ENCODE peak calls at places on chromosome 13, in four cellular contexts. I is GM23248, V is esophagus squamous epithelium, J is ovary. F is an unnamed sample. For H3K27me3, H3K4me1 and H3K36me3, the result is how much of the 10 kb centered on the place peaks cover.

GRCh38 chr13:80469841-80470378 is 129.0 kb upstream of the SPRY2 start:
- DNase-seq in I (peak), V (no peak), J (no peak), F (peak)

GRCh38 chr13:66618702-66619101 is 611.4 kb downstream of the PCDH9 start:
- DNase-seq in I (peak), V (no peak), J (no peak), F (no peak)

GRCh38 chr13:106156468-106156867 is 379.0 kb downstream of the EFNB2 start:
- DNase-seq in I (peak), V (no peak), J (no peak), F (no peak)

GRCh38 chr13:112983428-112984196 is 14.6 kb downstream of the MCF2L start:
- DNase-seq in I (no peak), V (no peak), J (no peak), F (no peak)

GRCh38 chr13:64154514-64154913 is 2738.9 kb upstream of the PCDH20 start:
- DNase-seq in I (no peak), V (no peak), J (no peak), F (no peak)

GRCh38 chr13:110455941-110456340 is 105.6 kb downstream of the RAB20 start:
- DNase-seq in I (peak), V (no peak), J (peak), F (peak)

GRCh38 chr13:38348890-38349289 is 761 bp upstream of the UFM1 start:
- DNase-seq in I (peak), V (no peak), J (no peak), F (no peak)

GRCh38 chr13:63636231-63636993 is 2220.8 kb upstream of the PCDH20 start:
- DNase-seq in I (no peak), V (no peak), J (no peak), F (no peak)

GRCh38 chr13:43057653-43058317 is 34.4 kb downstream of the DNAJC15 start:
- DNase-seq in I (no peak), V (no peak), J (no peak), F (no peak)

GRCh38 chr13:113869263-113869662 is 5.4 kb upstream of the GAS6 start:
- DNase-seq in I (no peak), V (no peak), J (no peak), F (no peak)

GRCh38 chr13:66915596-66916185 is 314.4 kb downstream of the PCDH9 start:
- DNase-seq in I (no peak), V (no peak), J (no peak), F (no peak)

GRCh38 chr13:67069117-67069767 is 160.9 kb downstream of the PCDH9 start:
- DNase-seq in I (no peak), V (no peak), J (no peak), F (no peak)

DNA sequence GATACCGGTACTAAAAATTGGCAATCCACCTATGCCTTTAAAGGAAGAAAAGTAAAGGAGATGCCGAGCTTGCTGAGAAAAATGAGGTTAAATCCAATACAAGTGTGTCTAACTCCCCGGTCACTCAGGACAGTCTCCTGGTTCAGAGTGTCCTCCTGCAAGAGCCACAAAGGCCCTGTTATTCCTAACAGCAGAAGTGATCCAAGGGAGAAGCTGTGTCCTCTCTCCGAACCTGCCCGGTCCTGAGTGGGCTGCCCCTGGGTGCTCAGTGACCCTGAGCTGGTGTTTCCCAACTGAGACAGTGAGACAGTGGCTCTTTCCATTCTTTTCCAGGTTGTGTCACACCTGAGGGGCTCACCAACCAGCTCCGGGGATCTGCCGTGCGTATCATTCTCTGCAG is 4.8 kb downstream of the GJB6 start:
- DNase-seq in I (no peak), V (no peak), J (no peak), F (no peak)
- H3K27me3 ChIP-seq in I (half or more), V (under half), J (under half), F (under half)

DNA sequence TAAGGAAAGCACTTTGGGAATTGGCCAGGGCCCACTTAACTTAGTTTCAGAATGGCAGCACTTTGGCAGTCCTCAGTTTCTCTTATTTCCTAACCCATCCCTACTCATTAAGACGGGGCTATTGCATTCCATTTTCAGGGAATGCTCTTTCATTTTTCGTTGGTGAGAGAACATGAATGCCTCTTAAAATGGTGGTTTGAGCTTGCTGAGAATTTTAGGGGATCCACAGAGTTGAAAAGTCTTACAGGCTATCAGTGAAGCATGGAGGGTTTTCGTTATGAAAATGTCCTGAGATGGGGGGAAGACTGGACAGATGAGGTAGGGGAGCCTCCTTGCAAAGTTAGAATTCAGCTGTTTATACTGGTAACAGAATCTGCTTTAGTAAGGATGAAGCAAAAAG is 71.4 kb downstream of the LRCH1 start:
- DNase-seq in I (no peak), V (no peak), J (no peak), F (no peak)
- H3K4me1 ChIP-seq in I (under half), V (under half), J (under half), F (under half)

GRCh38 chr13:45156565-45157361 is 36.5 kb downstream of the GTF2F2 start:
- DNase-seq in I (no peak), V (no peak), J (no peak), F (no peak)
- H3K36me3 ChIP-seq in I (under half), V (under half), J (under half), F (under half)

DNA sequence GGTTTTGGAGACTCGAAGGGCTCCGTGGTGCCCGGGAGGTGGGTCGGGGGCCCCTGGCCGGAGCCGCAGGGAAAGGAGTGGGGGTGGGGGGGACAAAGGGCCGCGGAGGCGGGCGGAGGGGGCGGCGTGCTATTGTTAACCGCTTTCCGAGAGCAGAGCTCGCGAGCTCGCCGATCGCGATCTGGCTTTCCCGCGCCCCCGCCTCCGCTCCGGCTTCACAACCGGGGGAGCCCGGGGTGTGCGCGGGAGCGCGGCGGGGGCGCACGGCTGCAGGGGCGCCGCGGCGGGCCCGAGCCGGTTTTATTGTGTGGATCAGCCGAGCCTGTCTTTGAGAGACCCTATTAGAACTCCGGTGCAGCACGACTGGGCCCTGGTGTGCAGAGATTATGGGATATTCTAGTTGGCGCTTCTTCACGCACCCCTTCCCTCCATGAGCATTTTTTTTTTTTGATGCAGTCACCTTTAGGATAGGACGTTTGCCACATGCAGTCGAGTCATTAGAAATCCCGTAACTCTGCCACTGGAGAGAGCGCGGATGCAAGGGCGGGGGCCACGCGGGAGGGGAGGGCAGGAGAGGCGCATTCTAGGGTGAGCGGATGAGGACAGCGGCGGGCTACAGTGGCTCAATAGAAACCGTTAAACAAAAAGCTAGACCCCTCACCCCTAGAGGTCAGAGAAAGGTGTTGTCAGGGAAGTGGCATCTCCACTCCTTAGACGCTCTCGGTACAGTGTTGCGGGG is 3.6 kb downstream of the FGF9 start:
- DNase-seq in I (peak), V (no peak), J (no peak), F (no peak)
- H3K27me3 ChIP-seq in I (half or more), V (half or more), J (under half), F (under half)

GRCh38 chr13:40664100-40665060 is 2.1 kb downstream of the FOXO1 start:
- DNase-seq in I (peak), V (no peak), J (peak), F (peak)
- H3K4me1 ChIP-seq in I (under half), V (under half), J (under half), F (under half)

GRCh38 chr13:27644302-27644701 is 22.6 kb downstream of the POLR1D start:
- DNase-seq in I (peak), V (no peak), J (no peak), F (no peak)
- H3K36me3 ChIP-seq in I (under half), V (under half), J (under half), F (under half)

DNA sequence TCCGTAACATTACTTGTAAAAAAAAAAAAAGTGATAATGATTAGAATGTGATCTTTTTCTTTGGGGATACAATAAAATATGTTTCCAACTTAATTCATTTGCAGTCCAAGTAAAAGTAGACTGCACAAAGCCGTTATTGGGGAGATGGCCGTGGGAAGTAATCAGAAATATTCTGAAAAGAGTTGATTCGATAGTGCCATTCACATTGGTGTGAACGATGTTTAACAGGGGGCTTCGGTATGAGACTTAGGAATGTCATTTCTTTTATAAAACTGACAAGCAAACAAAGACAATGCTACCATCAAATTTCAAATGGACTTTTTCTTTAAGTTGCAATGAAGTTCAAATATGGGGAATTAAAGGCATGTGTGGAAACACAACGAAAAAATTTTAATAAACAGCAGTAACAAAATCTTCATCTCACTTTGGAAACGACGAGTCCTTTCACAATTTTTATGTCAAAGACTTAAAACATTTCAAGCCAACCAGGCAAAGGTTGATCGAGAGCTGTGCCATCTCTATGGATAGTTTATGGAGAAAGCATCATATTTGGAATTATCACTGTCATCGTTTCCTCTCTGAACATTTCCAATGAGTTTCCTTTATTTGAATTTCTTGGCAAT is 1.7 kb upstream of the ZIC5 start:
- DNase-seq in I (no peak), V (no peak), J (no peak), F (no peak)
- H3K27me3 ChIP-seq in I (half or more), V (half or more), J (under half), F (under half)

GRCh38 chr13:46571941-46572340 is 19.0 kb downstream of the LRCH1 start:
- DNase-seq in I (no peak), V (no peak), J (no peak), F (no peak)
- H3K4me1 ChIP-seq in I (under half), V (under half), J (under half), F (under half)

GRCh38 chr13:98802999-98803666 is 50.7 kb upstream of the SLC15A1 start:
- DNase-seq in I (no peak), V (no peak), J (no peak), F (no peak)

GRCh38 chr13:98804336-98804855 is 51.9 kb upstream of the SLC15A1 start:
- DNase-seq in I (no peak), V (no peak), J (no peak), F (no peak)

GRCh38 chr13:98800078-98800477 is 47.6 kb upstream of the SLC15A1 start:
- DNase-seq in I (no peak), V (no peak), J (no peak), F (no peak)

GRCh38 chr13:98802548-98802947 is 50.1 kb upstream of the SLC15A1 start:
- DNase-seq in I (no peak), V (no peak), J (no peak), F (no peak)

DNA sequence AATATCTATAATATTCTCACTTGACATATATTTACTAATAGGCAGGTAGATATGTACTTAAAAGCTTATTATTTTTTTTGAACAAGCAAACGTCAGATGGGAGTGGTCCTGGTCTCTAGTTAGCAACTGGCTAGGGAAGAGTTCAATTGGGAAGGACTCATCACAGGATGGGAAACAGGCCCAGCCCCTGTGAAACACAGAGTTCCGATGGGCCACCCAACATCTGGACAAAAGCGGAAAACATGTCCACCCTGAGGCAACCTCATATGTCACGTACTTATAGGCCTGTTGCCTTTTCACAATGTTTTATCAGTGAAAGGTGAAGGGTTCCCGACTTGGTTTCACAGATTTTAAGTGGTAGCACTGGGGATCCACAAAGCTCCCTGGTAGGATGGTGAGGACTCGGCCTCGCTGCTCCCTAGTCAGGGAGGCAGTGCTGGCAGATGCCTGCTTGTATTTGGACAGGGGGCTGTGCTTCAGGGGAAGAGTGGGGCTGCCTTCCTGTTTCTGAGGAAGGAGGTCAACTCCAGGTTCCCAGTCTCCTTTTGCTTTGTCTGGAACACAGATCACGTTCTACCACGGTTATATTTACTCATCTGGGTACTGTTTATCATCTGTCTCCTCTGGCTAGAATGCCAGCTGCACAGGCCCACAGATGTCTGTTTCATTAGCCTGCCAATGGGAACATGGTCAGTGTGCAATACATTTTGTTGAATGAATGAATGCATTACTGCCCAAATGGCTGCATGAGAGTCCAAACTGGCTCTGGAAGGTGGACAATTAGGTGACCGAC is 49.4 kb upstream of the SLC15A1 start:
- DNase-seq in I (no peak), V (no peak), J (no peak), F (no peak)
- H3K36me3 ChIP-seq in I (under half), V (under half), J (under half), F (under half)

GRCh38 chr13:71866173-71867091 is 572 bp downstream of the DACH1 start:
- DNase-seq in I (peak), V (no peak), J (no peak), F (no peak)
- H3K27me3 ChIP-seq in I (under half), V (half or more), J (under half), F (under half)